ENCODE peak calls at places on chromosomes 16 and 17, in nine cellular contexts. M is heart right ventricle; S is HepG2; T is activated CD8-positive, alpha-beta memory T cell treated with anti-CD3 and anti-CD28 coated beads, Interleukin-2, amount 10 ng/mL, durations not matched to agents 7 days and 5 days; O is activated T-cell treated with anti-CD3 and anti-CD28 coated beads, Interleukin-2, amount 50 U/mL, for 4 hours; C is ascending aorta; Z is EL; A is stimulated activated CD8-positive, alpha-beta memory T cell treated with anti-CD3 and anti-CD28 coated beads, Interleukin-12 subunit alpha, Interleukin-12 subunit beta, amount 100 ng/mL, for 4 hours; R is GM19239. P is an unnamed sample.

GRCh38 chr17:27817731-27818130 is 17.4 kb upstream of the NOS2 start:
- DNase-seq in T (no peak), C (no peak), Z (peak), O (no peak), A (no peak), R (no peak), S (no peak), M (no peak), P (peak)

GRCh38 chr16:83942074-83942473 is 11.0 kb upstream of the OSGIN1 start:
- DNase-seq in M (no peak), S (no peak), R (no peak), A (no peak), Z (no peak), T (no peak), O (no peak), C (no peak), P (no peak)

GRCh38 chr17:76988796-76989195 is 120.6 kb downstream of the MGAT5B start:
- DNase-seq in O (no peak), T (no peak), A (no peak), C (no peak), S (no peak), M (no peak), Z (no peak), R (no peak), P (no peak)

GRCh38 chr17:27520571-27521185 is 64.4 kb downstream of the KSR1 start:
- DNase-seq in Z (no peak), T (no peak), A (no peak), S (peak), C (no peak), M (no peak), O (no peak), R (no peak), P (no peak)

GRCh38 chr17:42362245-42362961 is 25.8 kb downstream of the STAT3 start:
- DNase-seq in A (no peak), S (no peak), T (no peak), M (no peak), C (peak), O (no peak), R (no peak), Z (peak), P (no peak)

GRCh38 chr16:1066584-1067172 is 5.9 kb upstream of the SSTR5 start:
- DNase-seq in O (no peak), R (no peak), M (no peak), Z (no peak), A (no peak), C (no peak), T (no peak), S (no peak), P (no peak)

GRCh38 chr16:66895999-66896398 is 15.7 kb downstream of the PDP2 start:
- DNase-seq in C (no peak), R (no peak), M (no peak), S (no peak), A (no peak), Z (no peak), T (no peak), O (no peak), P (no peak)

GRCh38 chr16:84194470-84195200 is 3.7 kb downstream of the ADAD2 start:
- DNase-seq in M (no peak), S (no peak), R (peak), T (peak), O (no peak), Z (no peak), C (no peak), A (no peak), P (no peak)

GRCh38 chr17:7842950-7843535 is 9.0 kb downstream of the KDM6B start:
- DNase-seq in T (no peak), M (peak), O (peak), C (peak), S (peak), A (no peak), R (no peak), Z (peak), P (peak)

GRCh38 chr17:16444258-16444886 is 29.0 kb downstream of the TRPV2 start:
- DNase-seq in S (no peak), A (no peak), M (no peak), R (no peak), Z (peak), C (no peak), O (no peak), T (no peak), P (no peak)

GRCh38 chr16:51408357-51408756 is 257.3 kb upstream of the SALL1 start:
- DNase-seq in A (no peak), O (no peak), M (no peak), C (no peak), S (peak), R (no peak), T (no peak), Z (peak), P (peak)

GRCh38 chr17:60327122-60327869 is 64.6 kb downstream of the USP32 start:
- DNase-seq in A (no peak), M (no peak), O (no peak), R (no peak), S (no peak), T (no peak), Z (no peak), C (no peak), P (no peak)

GRCh38 chr16:66248096-66248495 is 118.4 kb upstream of the CDH5 start:
- DNase-seq in O (no peak), M (peak), T (no peak), C (no peak), S (no peak), R (no peak), Z (peak), A (no peak), P (peak)

GRCh38 chr16:52548261-52549010 is 1.5 kb upstream of the TOX3 start:
- DNase-seq in S (peak), A (no peak), T (no peak), C (no peak), Z (no peak), R (no peak), O (no peak), M (no peak), P (no peak)

GRCh38 chr17:73591278-73592078 is 52.8 kb downstream of the SDK2 start:
- DNase-seq in O (no peak), T (peak), A (no peak), C (no peak), M (no peak), S (no peak), Z (no peak), R (peak), P (no peak)

GRCh38 chr17:63117431-63117830 is 151.4 kb downstream of the TANC2 start:
- DNase-seq in C (no peak), Z (no peak), S (no peak), T (no peak), O (no peak), M (no peak), R (no peak), A (no peak), P (no peak)

GRCh38 chr17:78573955-78574354 is 3.2 kb downstream of the DNAH17 start:
- DNase-seq in T (no peak), O (no peak), C (no peak), M (no peak), R (no peak), A (no peak), Z (no peak), S (peak), P (no peak)

GRCh38 chr16:89049484-89050118 is 44.1 kb upstream of the ACSF3 start:
- DNase-seq in T (no peak), S (no peak), O (no peak), R (no peak), Z (no peak), C (no peak), M (no peak), A (no peak), P (no peak)

GRCh38 chr16:67149276-67150057 is 1.3 kb downstream of the B3GNT9 start:
- DNase-seq in A (no peak), C (no peak), Z (no peak), S (no peak), M (no peak), R (no peak), O (no peak), T (no peak), P (no peak)

GRCh38 chr16:85321856-85322271 is 209.6 kb upstream of the CIBAR2 start:
- DNase-seq in T (no peak), R (no peak), M (peak), Z (peak), O (no peak), A (no peak), C (peak), S (no peak), P (peak)

GRCh38 chr17:61467416-61468262 is 15.4 kb downstream of the TBX4 start:
- DNase-seq in R (no peak), O (no peak), Z (peak), T (no peak), A (no peak), S (no peak), M (peak), C (no peak), P (peak)

GRCh38 chr17:55612691-55613141 is 101.5 kb upstream of the SMIM36 start:
- DNase-seq in Z (no peak), A (no peak), S (no peak), M (no peak), R (no peak), T (no peak), C (no peak), O (no peak), P (peak)

GRCh38 chr16:29694384-29695195 is 15.6 kb downstream of the QPRT start:
- DNase-seq in S (no peak), O (no peak), M (no peak), R (no peak), Z (no peak), A (no peak), T (no peak), C (peak), P (no peak)

GRCh38 chr16:53291757-53292392 is 142.4 kb upstream of the RBL2 start:
- DNase-seq in R (no peak), T (no peak), Z (peak), O (no peak), S (no peak), A (no peak), C (no peak), M (no peak), P (peak)

GRCh38 chr16:17374668-17375255 is 96.0 kb downstream of the XYLT1 start:
- DNase-seq in S (no peak), O (no peak), Z (no peak), R (no peak), C (no peak), T (no peak), M (no peak), A (no peak), P (no peak)

GRCh38 chr17:20114466-20114865 is 105.3 kb downstream of the SPECC1 start:
- DNase-seq in C (no peak), O (no peak), M (no peak), T (no peak), Z (no peak), R (no peak), S (no peak), A (no peak), P (no peak)

GRCh38 chr17:32882029-32882428 is 5.1 kb upstream of the MYO1D start:
- DNase-seq in Z (no peak), M (no peak), A (no peak), O (no peak), S (no peak), R (no peak), T (no peak), C (no peak), P (no peak)

GRCh38 chr16:30533146-30533522 is 1.5 kb downstream of the ZNF747 start:
- DNase-seq in R (no peak), M (no peak), Z (no peak), S (no peak), O (no peak), C (no peak), T (no peak), A (no peak), P (no peak)

GRCh38 chr17:63700528-63701441 is 860 bp upstream of the LIMD2 start:
- DNase-seq in C (peak), Z (peak), A (peak), S (no peak), T (peak), R (no peak), O (peak), M (peak), P (peak)

GRCh38 chr16:50430076-50430475 is 61.3 kb upstream of the BRD7 start:
- DNase-seq in O (no peak), M (no peak), S (no peak), T (no peak), C (no peak), A (no peak), Z (no peak), R (no peak), P (no peak)

GRCh38 chr16:6643083-6643686 is 689.5 kb upstream of the RBFOX1 start:
- DNase-seq in A (no peak), T (peak), O (peak), R (peak), Z (peak), C (peak), S (peak), M (peak), P (peak)

GRCh38 chr17:59783221-59784016 is 76.0 kb downstream of the VMP1 start:
- DNase-seq in S (no peak), M (no peak), A (no peak), R (no peak), O (no peak), T (no peak), C (no peak), Z (peak), P (peak)

GRCh38 chr16:84940670-84941551 is 70.4 kb downstream of the ZDHHC7 start:
- DNase-seq in S (no peak), R (no peak), O (no peak), Z (peak), T (no peak), M (no peak), C (no peak), A (no peak), P (no peak)

GRCh38 chr17:59357929-59358328 is 26.5 kb downstream of the YPEL2 start:
- DNase-seq in S (no peak), Z (peak), R (no peak), C (no peak), A (no peak), M (no peak), T (no peak), O (no peak), P (peak)

P was measured in iris pigment epithelial cell.